ENCODE peak calls at places on chromosomes 5 and 9, in four cellular contexts. L, Z, H and Q are unnamed samples.

GRCh38 chr5:1480217-1480616 is 35.0 kb upstream of the SLC6A3 start:
- DNase-seq in L (no peak), Z (no peak), H (no peak), Q (no peak)

GRCh38 chr5:180139731-180140626 is 68.4 kb upstream of the RNF130 start:
- DNase-seq in L (peak), Z (no peak), H (no peak), Q (no peak)

GRCh38 chr9:85224301-85224700 is 517.5 kb downstream of the AGTPBP1 start:
- DNase-seq in L (no peak), Z (no peak), H (no peak), Q (no peak)

GRCh38 chr9:119998614-119999013 is 581.4 kb downstream of the CDK5RAP2 start:
- DNase-seq in L (no peak), Z (no peak), H (no peak), Q (no peak)

GRCh38 chr5:92665506-92665905 is 915.5 kb downstream of the NR2F1-AS1 start:
- DNase-seq in L (no peak), Z (no peak), H (no peak), Q (no peak)

GRCh38 chr9:14222149-14222835 is 91.6 kb downstream of the NFIB start:
- DNase-seq in L (no peak), Z (no peak), H (no peak), Q (no peak)

GRCh38 chr9:7165350-7165937 is 407.7 kb downstream of the KDM4C start:
- DNase-seq in L (no peak), Z (no peak), H (no peak), Q (no peak)

GRCh38 chr5:122110990-122111389 is 18.4 kb upstream of the ZNF474 start:
- DNase-seq in L (no peak), Z (no peak), H (no peak), Q (no peak)

GRCh38 chr9:79213417-79214125 is 358.2 kb upstream of the TLE4 start:
- DNase-seq in L (no peak), Z (no peak), H (peak), Q (no peak)

GRCh38 chr9:114653556-114654159 is 3.9 kb downstream of the TEX53 start:
- DNase-seq in L (peak), Z (peak), H (peak), Q (peak)

GRCh38 chr9:120893917-120894316 is 16.9 kb upstream of the PHF19 start:
- DNase-seq in L (no peak), Z (no peak), H (no peak), Q (no peak)